ENCODE peak calls at places on chromosome 14, in six cellular contexts. One of them, this sample, is unnamed.

GRCh38 chr14:21802441-21802840 is 128.8 kb upstream of the OR4E1 start:
- DNase-seq in heart right ventricle: no peak
- DNase-seq in stimulated activated naive B cell treated with anti-CD40 and anti-IgM and Interleukin-4, amounts not matched to agents 10 μg/mL and 1 μg/mL and 100 μg/mL, for 72 hours: no peak
- DNase-seq in MCF 10A: no peak
- DNase-seq in aorta: no peak
- DNase-seq in left cardiac atrium: no peak
- DNase-seq in this sample: no peak

GRCh38 chr14:75303415-75303814 is 24.8 kb downstream of the FOS start:
- DNase-seq in heart right ventricle: peak
- DNase-seq in stimulated activated naive B cell treated with anti-CD40 and anti-IgM and Interleukin-4, amounts not matched to agents 10 μg/mL and 1 μg/mL and 100 μg/mL, for 72 hours: no peak
- DNase-seq in MCF 10A: peak
- DNase-seq in aorta: no peak
- DNase-seq in left cardiac atrium: peak
- DNase-seq in this sample: peak

GRCh38 chr14:106530423-106531107 is 1004.2 kb downstream of the TMEM121 start:
- DNase-seq in heart right ventricle: no peak
- DNase-seq in stimulated activated naive B cell treated with anti-CD40 and anti-IgM and Interleukin-4, amounts not matched to agents 10 μg/mL and 1 μg/mL and 100 μg/mL, for 72 hours: peak
- DNase-seq in MCF 10A: no peak
- DNase-seq in aorta: no peak
- DNase-seq in left cardiac atrium: no peak
- DNase-seq in this sample: no peak

GRCh38 chr14:65853407-65853955 is 441.0 kb downstream of the FUT8 start:
- DNase-seq in heart right ventricle: no peak
- DNase-seq in stimulated activated naive B cell treated with anti-CD40 and anti-IgM and Interleukin-4, amounts not matched to agents 10 μg/mL and 1 μg/mL and 100 μg/mL, for 72 hours: no peak
- DNase-seq in MCF 10A: no peak
- DNase-seq in aorta: no peak
- DNase-seq in left cardiac atrium: no peak
- DNase-seq in this sample: no peak

GRCh38 chr14:42192659-42193425 is 586.2 kb downstream of the LRFN5 start:
- DNase-seq in heart right ventricle: no peak
- DNase-seq in stimulated activated naive B cell treated with anti-CD40 and anti-IgM and Interleukin-4, amounts not matched to agents 10 μg/mL and 1 μg/mL and 100 μg/mL, for 72 hours: no peak
- DNase-seq in MCF 10A: peak
- DNase-seq in aorta: no peak
- DNase-seq in left cardiac atrium: no peak
- DNase-seq in this sample: no peak

GRCh38 chr14:69789118-69789640 is 7.9 kb downstream of the SLC10A1 start:
- DNase-seq in heart right ventricle: no peak
- DNase-seq in stimulated activated naive B cell treated with anti-CD40 and anti-IgM and Interleukin-4, amounts not matched to agents 10 μg/mL and 1 μg/mL and 100 μg/mL, for 72 hours: no peak
- DNase-seq in MCF 10A: no peak
- DNase-seq in aorta: no peak
- DNase-seq in left cardiac atrium: no peak
- DNase-seq in this sample: no peak

GRCh38 chr14:81406863-81407262 is 6.7 kb upstream of the STON2 start:
- DNase-seq in heart right ventricle: no peak
- DNase-seq in stimulated activated naive B cell treated with anti-CD40 and anti-IgM and Interleukin-4, amounts not matched to agents 10 μg/mL and 1 μg/mL and 100 μg/mL, for 72 hours: no peak
- DNase-seq in MCF 10A: peak
- DNase-seq in aorta: no peak
- DNase-seq in left cardiac atrium: no peak
- DNase-seq in this sample: no peak

GRCh38 chr14:20332386-20332945 is 613 bp downstream of the CCNB1IP1 start:
- DNase-seq in heart right ventricle: no peak
- DNase-seq in stimulated activated naive B cell treated with anti-CD40 and anti-IgM and Interleukin-4, amounts not matched to agents 10 μg/mL and 1 μg/mL and 100 μg/mL, for 72 hours: no peak
- DNase-seq in MCF 10A: no peak
- DNase-seq in aorta: no peak
- DNase-seq in left cardiac atrium: no peak
- DNase-seq in this sample: no peak

GRCh38 chr14:55265197-55265596 is 6.0 kb upstream of the FBXO34 start:
- DNase-seq in heart right ventricle: no peak
- DNase-seq in stimulated activated naive B cell treated with anti-CD40 and anti-IgM and Interleukin-4, amounts not matched to agents 10 μg/mL and 1 μg/mL and 100 μg/mL, for 72 hours: peak
- DNase-seq in MCF 10A: no peak
- DNase-seq in aorta: no peak
- DNase-seq in left cardiac atrium: no peak
- DNase-seq in this sample: no peak

GRCh38 chr14:68941820-68942219 is 37.3 kb downstream of the ACTN1 start:
- DNase-seq in heart right ventricle: no peak
- DNase-seq in stimulated activated naive B cell treated with anti-CD40 and anti-IgM and Interleukin-4, amounts not matched to agents 10 μg/mL and 1 μg/mL and 100 μg/mL, for 72 hours: no peak
- DNase-seq in MCF 10A: peak
- DNase-seq in aorta: peak
- DNase-seq in left cardiac atrium: peak
- DNase-seq in this sample: peak

GRCh38 chr14:45177081-45177480 is 41.4 kb downstream of the FANCM start:
- DNase-seq in heart right ventricle: no peak
- DNase-seq in stimulated activated naive B cell treated with anti-CD40 and anti-IgM and Interleukin-4, amounts not matched to agents 10 μg/mL and 1 μg/mL and 100 μg/mL, for 72 hours: no peak
- DNase-seq in MCF 10A: peak
- DNase-seq in aorta: no peak
- DNase-seq in left cardiac atrium: no peak
- DNase-seq in this sample: no peak

GRCh38 chr14:52926994-52927393 is 23.9 kb downstream of the FERMT2 start:
- DNase-seq in heart right ventricle: no peak
- DNase-seq in stimulated activated naive B cell treated with anti-CD40 and anti-IgM and Interleukin-4, amounts not matched to agents 10 μg/mL and 1 μg/mL and 100 μg/mL, for 72 hours: no peak
- DNase-seq in MCF 10A: peak
- DNase-seq in aorta: no peak
- DNase-seq in left cardiac atrium: no peak
- DNase-seq in this sample: no peak

GRCh38 chr14:52602131-52602530 is 49.5 kb downstream of the GPR137C start:
- DNase-seq in heart right ventricle: no peak
- DNase-seq in stimulated activated naive B cell treated with anti-CD40 and anti-IgM and Interleukin-4, amounts not matched to agents 10 μg/mL and 1 μg/mL and 100 μg/mL, for 72 hours: no peak
- DNase-seq in MCF 10A: no peak
- DNase-seq in aorta: no peak
- DNase-seq in left cardiac atrium: no peak
- DNase-seq in this sample: no peak

GRCh38 chr14:24804813-24805212 is 170.8 kb upstream of the GZMB start:
- DNase-seq in heart right ventricle: no peak
- DNase-seq in stimulated activated naive B cell treated with anti-CD40 and anti-IgM and Interleukin-4, amounts not matched to agents 10 μg/mL and 1 μg/mL and 100 μg/mL, for 72 hours: no peak
- DNase-seq in MCF 10A: no peak
- DNase-seq in aorta: no peak
- DNase-seq in left cardiac atrium: no peak
- DNase-seq in this sample: no peak

GRCh38 chr14:26966942-26967341 is 369.1 kb upstream of the NOVA1 start:
- DNase-seq in heart right ventricle: no peak
- DNase-seq in stimulated activated naive B cell treated with anti-CD40 and anti-IgM and Interleukin-4, amounts not matched to agents 10 μg/mL and 1 μg/mL and 100 μg/mL, for 72 hours: no peak
- DNase-seq in MCF 10A: peak
- DNase-seq in aorta: no peak
- DNase-seq in left cardiac atrium: no peak
- DNase-seq in this sample: no peak

GRCh38 chr14:99590746-99591555 is 13.1 kb downstream of the CCDC85C start:
- DNase-seq in heart right ventricle: peak
- DNase-seq in stimulated activated naive B cell treated with anti-CD40 and anti-IgM and Interleukin-4, amounts not matched to agents 10 μg/mL and 1 μg/mL and 100 μg/mL, for 72 hours: no peak
- DNase-seq in MCF 10A: peak
- DNase-seq in aorta: no peak
- DNase-seq in left cardiac atrium: no peak
- DNase-seq in this sample: no peak

GRCh38 chr14:50523271-50524041 is 8.9 kb downstream of the MAP4K5 start:
- DNase-seq in heart right ventricle: no peak
- DNase-seq in stimulated activated naive B cell treated with anti-CD40 and anti-IgM and Interleukin-4, amounts not matched to agents 10 μg/mL and 1 μg/mL and 100 μg/mL, for 72 hours: no peak
- DNase-seq in MCF 10A: no peak
- DNase-seq in aorta: no peak
- DNase-seq in left cardiac atrium: no peak
- DNase-seq in this sample: no peak

GRCh38 chr14:66066991-66067788 is 419.0 kb upstream of the CCDC196 start:
- DNase-seq in heart right ventricle: no peak
- DNase-seq in stimulated activated naive B cell treated with anti-CD40 and anti-IgM and Interleukin-4, amounts not matched to agents 10 μg/mL and 1 μg/mL and 100 μg/mL, for 72 hours: no peak
- DNase-seq in MCF 10A: no peak
- DNase-seq in aorta: no peak
- DNase-seq in left cardiac atrium: no peak
- DNase-seq in this sample: no peak